ENCODE peak calls at places on chromosome 11, in seven cellular contexts. C, X, H, K, T, R and W are unnamed samples.

GRCh38 chr11:16964501-16964900 is 49.7 kb downstream of the PLEKHA7 start:
- DNase-seq in C (no peak), X (no peak), H (no peak), K (no peak), T (no peak), R (no peak), W (no peak)

GRCh38 chr11:61869636-61870428 is 21.5 kb downstream of the FADS3 start:
- DNase-seq in C (no peak), X (no peak), H (no peak), K (peak; percentile 56), T (peak; percentile 25), R (no peak), W (peak; percentile 59)

GRCh38 chr11:44630511-44631210 is 65.2 kb downstream of the CD82 start:
- DNase-seq in C (no peak), X (no peak), H (no peak), K (no peak), T (no peak), R (no peak), W (no peak)

GRCh38 chr11:90222152-90222458 is 744 bp downstream of the CHORDC1 start:
- DNase-seq in C (no peak), X (no peak), H (no peak), K (no peak), T (no peak), R (no peak), W (no peak)

GRCh38 chr11:5443835-5444393 is 2.6 kb upstream of the OR51I1 start:
- DNase-seq in C (no peak), X (no peak), H (no peak), K (no peak), T (no peak), R (no peak), W (no peak)

GRCh38 chr11:113546757-113547507 is 71.7 kb upstream of the DRD2 start:
- DNase-seq in C (peak; percentile 61), X (no peak), H (no peak), K (no peak), T (peak; percentile 79), R (no peak), W (no peak)

GRCh38 chr11:60887531-60887930 is 18.9 kb downstream of the PRPF19 start:
- DNase-seq in C (peak; percentile 61), X (peak; percentile 25), H (peak; percentile 24), K (peak; percentile 58), T (peak; percentile 63), R (no peak), W (peak; percentile 72)

GRCh38 chr11:313304-313786 is 495 bp upstream of the IFITM1 start:
- DNase-seq in C (no peak), X (no peak), H (no peak), K (no peak), T (no peak), R (no peak), W (peak; percentile 57)

GRCh38 chr11:117185739-117186430 is 7.3 kb downstream of the SIDT2 start:
- DNase-seq in C (no peak), X (no peak), H (no peak), K (no peak), T (no peak), R (no peak), W (no peak)

GRCh38 chr11:35470616-35471015 is 51.3 kb upstream of the SLC1A2 start:
- DNase-seq in C (no peak), X (no peak), H (no peak), K (no peak), T (no peak), R (no peak), W (no peak)

GRCh38 chr11:17250561-17251350 is 25.8 kb upstream of the NUCB2 start:
- DNase-seq in C (peak; percentile 22), X (no peak), H (no peak), K (no peak), T (no peak), R (no peak), W (peak; percentile 7)

GRCh38 chr11:74460481-74461154 is 6.7 kb downstream of the KCNE3 start:
- DNase-seq in C (peak; percentile 51), X (no peak), H (no peak), K (no peak), T (no peak), R (no peak), W (no peak)

GRCh38 chr11:92986585-92986984 is 17.1 kb downstream of the MTNR1B start:
- DNase-seq in C (no peak), X (no peak), H (no peak), K (no peak), T (no peak), R (no peak), W (no peak)

GRCh38 chr11:80727315-80727714 is 1286.5 kb upstream of the TENM4 start:
- DNase-seq in C (no peak), X (no peak), H (peak; percentile 8), K (peak; percentile 61), T (peak; percentile 28), R (peak; percentile 13), W (peak; percentile 75)

GRCh38 chr11:66289548-66290331 is 797 bp upstream of the YIF1A start:
- DNase-seq in C (no peak), X (no peak), H (peak; percentile 85), K (peak; percentile 93), T (no peak), R (no peak), W (peak; percentile 94)

GRCh38 chr11:126661051-126661450 is 305.6 kb downstream of the ST3GAL4 start:
- DNase-seq in C (no peak), X (no peak), H (no peak), K (no peak), T (no peak), R (no peak), W (no peak)

GRCh38 chr11:61554172-61554988 is 26.5 kb downstream of the SYT7 start:
- DNase-seq in C (no peak), X (peak; percentile 7), H (no peak), K (no peak), T (no peak), R (no peak), W (no peak)

GRCh38 chr11:71251761-71252433 is 480 bp downstream of the SHANK2 start:
- DNase-seq in C (no peak), X (no peak), H (peak; percentile 63), K (peak; percentile 69), T (peak; percentile 54), R (no peak), W (peak; percentile 57)

GRCh38 chr11:19728436-19728835 is 15.8 kb downstream of the NAV2 start:
- DNase-seq in C (peak; percentile 80), X (peak; percentile 41), H (no peak), K (no peak), T (peak; percentile 45), R (no peak), W (peak; percentile 33)

GRCh38 chr11:106872246-106872645 is 146.0 kb downstream of the GUCY1A2 start:
- DNase-seq in C (no peak), X (no peak), H (no peak), K (no peak), T (no peak), R (no peak), W (no peak)

GRCh38 chr11:67494371-67495233 is 10.6 kb downstream of the PITPNM1 start:
- DNase-seq in C (no peak), X (no peak), H (no peak), K (no peak), T (no peak), R (no peak), W (no peak)

GRCh38 chr11:43316451-43316850 is 4.7 kb downstream of the API5 start:
- DNase-seq in C (peak; percentile 13), X (no peak), H (no peak), K (no peak), T (peak; percentile 34), R (no peak), W (no peak)

DNA sequence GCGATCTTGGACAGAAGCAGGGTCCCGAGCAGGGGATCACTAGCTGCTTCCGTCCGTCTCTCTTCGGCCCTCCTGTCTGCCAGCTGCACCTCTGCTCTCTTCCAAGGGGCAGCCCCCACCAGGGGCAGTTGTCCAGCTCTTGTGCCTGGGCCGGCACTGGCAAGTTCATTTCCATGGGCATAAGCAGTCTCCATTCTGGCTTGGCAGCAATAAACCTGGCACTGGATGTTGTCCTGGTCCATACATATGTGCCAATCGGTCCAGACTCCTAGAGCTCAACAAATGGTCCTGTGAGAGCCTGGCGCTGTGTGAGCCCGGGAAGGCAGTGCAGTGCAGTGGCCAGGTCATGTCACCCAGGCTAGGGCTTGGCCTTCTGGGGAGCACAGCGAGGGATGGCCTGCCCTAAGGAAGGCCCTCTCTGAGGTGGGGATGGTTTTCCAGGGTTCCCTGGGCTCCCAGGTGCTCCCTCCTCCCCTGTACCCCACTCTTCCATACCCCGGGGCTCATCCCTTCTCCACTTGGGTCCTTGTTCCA is 60.4 kb downstream of the RPS6KA4 start:
- DNase-seq in C (no peak), X (no peak), H (no peak), K (no peak), T (no peak), R (no peak), W (no peak)
- H3K4ac ChIP-seq in C (no peak overlapping the region), X (no peak overlapping the region), H (no peak overlapping the region), K (no peak overlapping the region), T (no peak overlapping the region), R (no peak overlapping the region), W (no peak overlapping the region)

GRCh38 chr11:134474942-134475341 is 62.9 kb upstream of the B3GAT1 start:
- DNase-seq in C (no peak), X (no peak), H (no peak), K (peak; percentile 15), T (no peak), R (no peak), W (no peak)

GRCh38 chr11:134477486-134477885 is 65.4 kb upstream of the B3GAT1 start:
- DNase-seq in C (no peak), X (no peak), H (no peak), K (peak; percentile 18), T (no peak), R (no peak), W (no peak)

GRCh38 chr11:134474070-134474860 is 62.2 kb upstream of the B3GAT1 start:
- DNase-seq in C (no peak), X (no peak), H (no peak), K (peak; percentile 14), T (no peak), R (no peak), W (no peak)

GRCh38 chr11:134476435-134477021 is 64.5 kb upstream of the B3GAT1 start:
- DNase-seq in C (no peak), X (no peak), H (peak; percentile 62), K (peak; percentile 72), T (no peak), R (peak; percentile 38), W (peak; percentile 72)

GRCh38 chr11:134475951-134476350 is 63.9 kb upstream of the B3GAT1 start:
- DNase-seq in C (no peak), X (no peak), H (no peak), K (peak; percentile 15), T (no peak), R (no peak), W (no peak)
- H3K27ac ChIP-seq in C (no peak overlapping the region), X (no peak overlapping the region), H (no peak overlapping the region), K (no peak overlapping the region), T (no peak overlapping the region), R (no peak overlapping the region), W (no peak overlapping the region)

GRCh38 chr11:95360382-95360781 is 129.4 kb upstream of the SESN3 start:
- DNase-seq in C (no peak), X (no peak), H (no peak), K (no peak), T (peak; percentile 29), R (no peak), W (no peak)
- H3K4ac ChIP-seq in C (no peak overlapping the region), X (no peak overlapping the region), H (no peak overlapping the region), K (no peak overlapping the region), T (no peak overlapping the region), R (no peak overlapping the region), W (no peak overlapping the region)

DNA sequence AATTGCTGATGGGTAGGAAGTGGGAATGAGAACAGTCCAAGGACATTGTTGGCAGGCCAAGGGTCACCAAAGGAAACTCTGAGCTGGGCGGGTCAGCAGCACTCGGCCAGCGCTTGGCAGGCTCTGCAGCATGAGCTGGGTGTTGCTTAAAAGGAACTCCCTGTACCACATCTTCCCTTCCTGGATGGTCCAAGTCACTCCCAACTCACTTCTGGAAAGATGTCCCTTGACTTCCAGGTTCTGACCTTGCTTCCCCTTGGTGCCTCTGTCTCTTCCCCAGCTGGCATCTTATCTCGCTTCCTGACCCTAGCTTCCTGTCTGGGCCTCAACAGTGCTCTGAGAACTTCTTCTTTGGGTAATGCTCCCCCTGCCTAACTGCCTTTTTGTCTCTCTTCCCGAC is 24.8 kb upstream of the SWAP70 start:
- DNase-seq in C (no peak), X (no peak), H (no peak), K (no peak), T (no peak), R (no peak), W (no peak)
- H3K27ac ChIP-seq in C (no peak overlapping the region), X (no peak overlapping the region), H (no peak overlapping the region), K (no peak overlapping the region), T (no peak overlapping the region), R (no peak overlapping the region), W (no peak overlapping the region)